ENCODE peak calls at places on chromosomes 5 and 9, in six cellular contexts. H, Q, L, D, G and C are unnamed samples.

GRCh38 chr5:78367318-78367991 is 7.0 kb downstream of the SCAMP1 start:
- DNase-seq in H (no peak), Q (no peak), L (peak), D (no peak), G (no peak), C (no peak)

GRCh38 chr5:133273661-133274596 is 222.1 kb downstream of the HSPA4 start:
- DNase-seq in H (no peak), Q (peak), L (peak), D (no peak), G (no peak), C (no peak)

GRCh38 chr5:143713331-143714032 is 98.5 kb upstream of the HMHB1 start:
- DNase-seq in H (no peak), Q (no peak), L (no peak), D (no peak), G (no peak), C (no peak)

GRCh38 chr5:73501406-73501805 is 3.2 kb downstream of the BTF3 start:
- DNase-seq in H (no peak), Q (no peak), L (no peak), D (no peak), G (no peak), C (no peak)

GRCh38 chr5:52770287-52770939 is 17.3 kb upstream of the ITGA1 start:
- DNase-seq in H (no peak), Q (no peak), L (no peak), D (no peak), G (no peak), C (no peak)

GRCh38 chr5:58983496-58983895 is 400.6 kb downstream of the RAB3C start:
- DNase-seq in H (no peak), Q (peak), L (peak), D (no peak), G (no peak), C (no peak)

GRCh38 chr5:119473241-119473640 is 20.9 kb downstream of the HSD17B4 start:
- DNase-seq in H (no peak), Q (no peak), L (no peak), D (no peak), G (no peak), C (no peak)

GRCh38 chr9:89606049-89606481 is 1.3 kb downstream of the GADD45G start:
- DNase-seq in H (no peak), Q (peak), L (peak), D (peak), G (peak), C (peak)

GRCh38 chr9:117535439-117535838 is 120.6 kb upstream of the ASTN2 start:
- DNase-seq in H (no peak), Q (peak), L (peak), D (no peak), G (no peak), C (no peak)

GRCh38 chr5:175737481-175737880 is 79.6 kb downstream of the HRH2 start:
- DNase-seq in H (no peak), Q (no peak), L (no peak), D (no peak), G (no peak), C (no peak)

GRCh38 chr5:132907161-132907560 is 33.7 kb downstream of the LEAP2 start:
- DNase-seq in H (no peak), Q (no peak), L (no peak), D (no peak), G (no peak), C (no peak)

GRCh38 chr9:14313951-14314423 is at the start of gene NFIB:
- DNase-seq in H (no peak), Q (peak), L (peak), D (peak), G (peak), C (peak)

GRCh38 chr5:6902597-6902996 is 189.4 kb downstream of the TENT4A start:
- DNase-seq in H (no peak), Q (no peak), L (peak), D (no peak), G (no peak), C (no peak)

GRCh38 chr5:170760126-170760525 is 23.4 kb upstream of the GABRP start:
- DNase-seq in H (no peak), Q (no peak), L (no peak), D (no peak), G (no peak), C (no peak)

GRCh38 chr9:34417734-34418133 is 40.6 kb downstream of the FAM219A start:
- DNase-seq in H (no peak), Q (no peak), L (no peak), D (no peak), G (no peak), C (no peak)